ENCODE peak calls at places on chromosome 20, in eight cellular contexts. T is mesenchymal stem cell, M is esophagus muscularis mucosa, F is prostate gland, N is left lung, G is PC-3, Z is cardiac muscle cell, A is fibroblast of lung. O is an unnamed sample. For H3K27me3, the result is how much of the 10 kb centered on the place peaks cover.

GRCh38 chr20:12180107-12180661 is 262.5 kb downstream of the BTBD3 start:
- DNase-seq in T (no peak), M (no peak), F (no peak), N (no peak), G (no peak), Z (no peak), A (peak), O (no peak)

GRCh38 chr20:34712525-34713192 is 8.5 kb downstream of the TP53INP2 start:
- DNase-seq in T (no peak), M (no peak), F (no peak), N (no peak), G (no peak), Z (no peak), A (no peak), O (no peak)

GRCh38 chr20:32432277-32432676 is 74.1 kb downstream of the ASXL1 start:
- DNase-seq in T (no peak), M (no peak), F (no peak), N (no peak), G (no peak), Z (no peak), A (no peak), O (no peak)

GRCh38 chr20:41432620-41433602 is 66.3 kb upstream of the EMILIN3 start:
- DNase-seq in T (no peak), M (no peak), F (no peak), N (no peak), G (no peak), Z (no peak), A (no peak), O (no peak)

GRCh38 chr20:34240698-34241615 is at the start of gene ASIP:
- DNase-seq in T (no peak), M (no peak), F (no peak), N (no peak), G (no peak), Z (no peak), A (no peak), O (no peak)

GRCh38 chr20:25062841-25063240 is 4.9 kb upstream of the ACSS1 start:
- DNase-seq in T (no peak), M (no peak), F (no peak), N (no peak), G (no peak), Z (no peak), A (no peak), O (no peak)

GRCh38 chr20:528923-529594 is 14.5 kb downstream of the CSNK2A1 start:
- DNase-seq in T (peak), M (no peak), F (no peak), N (no peak), G (peak), Z (no peak), A (peak), O (peak)

GRCh38 chr20:50372770-50373088 is 137.5 kb upstream of the PTPN1 start:
- DNase-seq in T (no peak), M (no peak), F (no peak), N (no peak), G (peak), Z (no peak), A (no peak), O (peak)

GRCh38 chr20:35174458-35175216 is 2.8 kb downstream of the PROCR start:
- DNase-seq in T (no peak), M (no peak), F (no peak), N (no peak), G (no peak), Z (no peak), A (no peak), O (no peak)

GRCh38 chr20:3820901-3821727 is 767 bp downstream of the AP5S1 start:
- DNase-seq in T (no peak), M (no peak), F (no peak), N (no peak), G (peak), Z (no peak), A (no peak), O (peak)

GRCh38 chr20:577167-577791 is 32.8 kb downstream of the TCF15 start:
- DNase-seq in T (peak), M (no peak), F (no peak), N (no peak), G (peak), Z (no peak), A (no peak), O (no peak)

GRCh38 chr20:64090165-64090564 is 6.0 kb upstream of the LKAAEAR1 start:
- DNase-seq in T (no peak), M (no peak), F (no peak), N (peak), G (no peak), Z (no peak), A (no peak), O (no peak)

GRCh38 chr20:36548006-36548315 is 6.6 kb downstream of the MYL9 start:
- DNase-seq in T (no peak), M (no peak), F (no peak), N (no peak), G (no peak), Z (peak), A (no peak), O (no peak)

GRCh38 chr20:31472395-31473330 is 2.3 kb downstream of the DEFB124 start:
- DNase-seq in T (no peak), M (no peak), F (no peak), N (no peak), G (no peak), Z (no peak), A (no peak), O (no peak)

GRCh38 chr20:37845878-37846277 is 57.0 kb upstream of the VSTM2L start:
- DNase-seq in T (no peak), M (no peak), F (no peak), N (no peak), G (no peak), Z (no peak), A (no peak), O (no peak)

GRCh38 chr20:43459022-43459942 is 1.6 kb downstream of the SRSF6 start:
- DNase-seq in T (peak), M (no peak), F (no peak), N (no peak), G (no peak), Z (no peak), A (peak), O (peak)

GRCh38 chr20:41587956-41588355 is 30.2 kb downstream of the CHD6 start:
- DNase-seq in T (no peak), M (no peak), F (no peak), N (no peak), G (peak), Z (no peak), A (peak), O (peak)

GRCh38 chr20:34070079-34070439 is 42.0 kb downstream of the EIF2S2 start:
- DNase-seq in T (no peak), M (no peak), F (no peak), N (no peak), G (no peak), Z (no peak), A (no peak), O (no peak)

GRCh38 chr20:42204261-42204660 is 586.1 kb upstream of the CHD6 start:
- DNase-seq in T (no peak), M (no peak), F (peak), N (no peak), G (no peak), Z (peak), A (no peak), O (no peak)

DNA sequence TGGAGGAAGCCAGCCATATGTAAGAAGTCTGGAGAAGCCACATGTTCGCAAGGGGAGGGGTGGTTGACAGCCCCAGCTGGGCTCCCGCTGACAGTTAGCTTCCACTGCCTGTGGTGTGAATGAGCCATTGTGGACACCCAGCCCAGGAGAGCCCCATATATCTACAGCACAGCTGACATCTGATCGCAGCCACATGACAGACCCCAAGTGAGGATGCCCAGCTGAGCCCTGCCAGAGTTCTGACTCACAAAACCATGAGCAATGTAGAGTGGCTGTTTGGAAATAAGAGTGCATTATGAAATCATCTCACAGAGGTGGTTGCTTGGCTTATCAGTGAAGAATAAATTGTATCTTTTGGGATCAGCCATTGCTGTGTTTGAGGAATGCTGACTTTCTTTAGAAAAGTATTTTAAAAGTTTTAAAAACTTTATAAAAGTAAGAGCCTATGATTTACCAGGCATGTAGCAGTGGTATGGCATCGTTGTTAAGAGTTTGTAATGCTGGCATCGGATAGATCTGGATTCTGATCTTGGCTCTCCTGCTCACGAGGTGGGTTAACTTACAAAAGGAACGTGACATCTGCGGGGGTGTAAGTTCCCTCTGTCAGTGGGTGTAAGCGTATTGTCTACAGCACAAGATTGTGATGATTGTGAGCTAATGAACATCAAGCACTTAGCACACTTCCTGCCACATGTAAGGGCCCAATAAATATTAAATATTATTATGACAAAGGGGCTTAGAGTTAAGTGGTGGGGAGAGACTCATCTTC is 24.1 kb downstream of the CFAP61 start:
- DNase-seq in T (peak), M (peak), F (no peak), N (no peak), G (peak), Z (no peak), A (peak), O (peak)
- H3K27me3 ChIP-seq in T (under half), M (under half), F (under half), N (under half), G (half or more), Z (under half), A (under half), O (under half)

DNA sequence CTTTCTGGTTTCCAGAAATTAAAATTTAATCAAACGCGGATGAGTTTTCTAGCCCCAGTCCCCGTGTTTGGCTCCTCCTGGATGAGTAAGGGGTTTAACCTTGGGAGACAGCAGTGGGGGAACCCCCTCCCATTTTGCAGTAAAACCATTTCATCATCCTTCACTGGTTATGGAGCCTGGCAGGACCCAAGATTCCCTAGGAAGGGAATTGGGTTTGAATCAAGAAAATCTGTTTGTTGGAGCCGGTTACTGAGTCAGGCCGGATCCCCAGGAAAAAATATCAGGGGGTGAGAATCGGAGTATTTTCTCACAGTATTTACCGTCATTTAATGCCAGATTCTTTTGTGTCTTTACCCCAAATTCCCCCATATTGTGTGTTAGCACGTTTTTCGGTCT is 769 bp downstream of the YWHAB start:
- DNase-seq in T (peak), M (no peak), F (no peak), N (no peak), G (no peak), Z (no peak), A (no peak), O (no peak)
- H3K4me3 ChIP-seq in T (peak), M (peak), F (peak), N (peak), G (peak), Z (peak), A (peak), O (peak)

GRCh38 chr20:23537030-23537429 is 31.3 kb downstream of the CST9L start:
- DNase-seq in T (no peak), M (no peak), F (no peak), N (no peak), G (no peak), Z (no peak), A (no peak), O (no peak)
- H3K27me3 ChIP-seq in T (under half), M (under half), F (under half), N (under half), G (under half), Z (under half), A (under half), O (under half)

GRCh38 chr20:48411906-48412305 is 415.9 kb downstream of the PREX1 start:
- DNase-seq in T (no peak), M (no peak), F (no peak), N (no peak), G (no peak), Z (no peak), A (no peak), O (no peak)
- H3K4me3 ChIP-seq in T (no peak), M (no peak), F (no peak), N (no peak), G (no peak), Z (no peak), A (no peak), O (no peak)

GRCh38 chr20:56628015-56628872 is 862 bp upstream of the TFAP2C start:
- DNase-seq in T (peak), M (no peak), F (no peak), N (peak), G (peak), Z (peak), A (no peak), O (peak)

GRCh38 chr20:56629464-56630085 is 469 bp downstream of the TFAP2C start:
- DNase-seq in T (no peak), M (no peak), F (peak), N (no peak), G (peak), Z (peak), A (no peak), O (peak)

GRCh38 chr20:56627122-56628014 is 1.7 kb upstream of the TFAP2C start:
- DNase-seq in T (peak), M (no peak), F (no peak), N (no peak), G (no peak), Z (no peak), A (no peak), O (no peak)

GRCh38 chr20:56630086-56630493 is 984 bp downstream of the TFAP2C start:
- DNase-seq in T (peak), M (no peak), F (peak), N (peak), G (peak), Z (peak), A (no peak), O (peak)

DNA sequence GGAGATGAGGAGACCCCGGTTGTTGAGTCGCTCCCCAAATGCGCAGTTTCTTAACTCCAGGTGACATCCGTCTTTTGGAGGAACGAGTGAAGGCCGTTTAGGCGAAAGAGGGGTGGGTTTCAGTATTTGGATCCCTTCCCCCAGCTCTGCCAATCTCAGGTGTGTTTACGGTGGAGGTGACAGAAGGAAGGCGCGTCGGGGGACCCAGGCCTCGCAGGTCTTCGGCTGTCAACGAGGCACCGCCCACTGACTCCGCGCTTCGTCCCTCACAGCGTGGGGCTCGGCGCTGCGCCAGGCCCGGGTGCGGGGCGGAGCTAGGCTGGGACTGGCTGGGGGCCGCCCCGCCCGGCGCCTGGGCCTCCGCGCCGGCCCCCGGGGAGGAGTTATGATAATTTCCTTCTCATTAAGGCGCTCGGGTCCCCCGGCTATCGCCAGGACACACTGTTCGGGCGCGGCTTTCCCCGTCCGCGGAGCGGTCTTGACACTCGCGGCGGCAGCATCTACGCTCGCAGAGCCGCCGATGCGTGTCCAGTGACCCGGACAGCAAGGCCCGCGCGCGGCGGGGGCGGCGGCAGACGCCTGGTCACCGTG is at the start of gene TFAP2C:
- DNase-seq in T (peak), M (no peak), F (peak), N (peak), G (peak), Z (peak), A (no peak), O (peak)
- H3K27me3 ChIP-seq in T (half or more), M (half or more), F (under half), N (half or more), G (under half), Z (half or more), A (half or more), O (under half)

GRCh38 chr20:17775600-17775999 is 75.8 kb downstream of the BANF2 start:
- DNase-seq in T (no peak), M (no peak), F (no peak), N (no peak), G (no peak), Z (no peak), A (no peak), O (no peak)
- H3K4me3 ChIP-seq in T (no peak), M (no peak), F (no peak), N (no peak), G (no peak), Z (no peak), A (no peak), O (no peak)

GRCh38 chr20:2693286-2693995 is 861 bp downstream of the EBF4 start:
- DNase-seq in T (peak), M (no peak), F (peak), N (peak), G (no peak), Z (peak), A (peak), O (peak)

GRCh38 chr20:2696646-2697045 is 4.1 kb downstream of the EBF4 start:
- DNase-seq in T (no peak), M (no peak), F (peak), N (no peak), G (no peak), Z (no peak), A (no peak), O (no peak)

GRCh38 chr20:2694519-2694918 is 1.9 kb downstream of the EBF4 start:
- DNase-seq in T (no peak), M (no peak), F (no peak), N (no peak), G (no peak), Z (no peak), A (no peak), O (no peak)

GRCh38 chr20:2693996-2694471 is 1.5 kb downstream of the EBF4 start:
- DNase-seq in T (no peak), M (no peak), F (no peak), N (no peak), G (no peak), Z (no peak), A (no peak), O (no peak)

GRCh38 chr20:2695206-2695983 is 2.8 kb downstream of the EBF4 start:
- DNase-seq in T (no peak), M (no peak), F (no peak), N (no peak), G (no peak), Z (no peak), A (no peak), O (no peak)
- H3K27me3 ChIP-seq in T (half or more), M (under half), F (under half), N (under half), G (half or more), Z (half or more), A (half or more), O (under half)

O was measured in MG63.